ENCODE peak calls at places on chromosomes 16 and 17, in six cellular contexts. C is heart left ventricle, F is colonic mucosa, I is endothelial cell, D is D721Med, P is HL-60. Y is an unnamed sample.

GRCh38 chr17:1177099-1177996 is 2.4 kb downstream of the ABR start:
- DNase-seq in F (no peak), P (no peak), I (no peak), C (peak; percentile 46), D (no peak), Y (no peak)

GRCh38 chr16:85390511-85391174 is 222.5 kb upstream of the GSE1 start:
- DNase-seq in I (peak; percentile 3), C (peak; percentile 66), P (no peak), F (peak; percentile 89), D (no peak), Y (peak; percentile 57)

GRCh38 chr16:70749681-70750601 is 51.0 kb downstream of the VAC14 start:
- DNase-seq in D (no peak), F (no peak), I (no peak), C (no peak), P (no peak), Y (peak; percentile 66)

GRCh38 chr17:66552381-66552780 is 250.0 kb downstream of the PRKCA start:
- DNase-seq in I (no peak), F (peak; percentile 44), P (no peak), C (no peak), D (no peak), Y (no peak)

GRCh38 chr17:2175294-2175628 is 120.4 kb downstream of the HIC1 start:
- DNase-seq in P (no peak), I (no peak), D (no peak), C (no peak), F (no peak), Y (no peak)

GRCh38 chr17:559699-560378 is 154.8 kb downstream of the VPS53 start:
- DNase-seq in F (no peak), C (peak; percentile 26), I (no peak), P (no peak), D (no peak), Y (no peak)

GRCh38 chr17:79154446-79154845 is 79.8 kb downstream of the ENGASE start:
- DNase-seq in I (no peak), F (no peak), C (peak; percentile 61), D (no peak), P (no peak), Y (no peak)

GRCh38 chr16:69123894-69124293 is 8.5 kb downstream of the CHTF8 start:
- DNase-seq in D (no peak), F (peak; percentile 70), I (peak; percentile 63), C (peak; percentile 51), P (peak; percentile 36), Y (peak; percentile 65)

GRCh38 chr17:17109896-17110295 is 67.6 kb downstream of the MPRIP start:
- DNase-seq in F (peak; percentile 91), P (no peak), C (no peak), I (no peak), D (no peak), Y (no peak)

GRCh38 chr16:88701541-88702363 is 4.5 kb downstream of the RNF166 start:
- DNase-seq in D (no peak), C (peak; percentile 44), I (no peak), F (no peak), P (no peak), Y (no peak)

GRCh38 chr17:58452738-58453137 is 35.4 kb upstream of the RNF43 start:
- DNase-seq in F (no peak), C (no peak), I (no peak), D (no peak), P (no peak), Y (no peak)

GRCh38 chr17:3804503-3804931 is 3.5 kb upstream of the ITGAE start:
- DNase-seq in P (no peak), I (no peak), D (no peak), C (no peak), F (no peak), Y (no peak)

GRCh38 chr17:52995127-52995526 is 827.6 kb upstream of the KIF2B start:
- DNase-seq in C (no peak), I (no peak), P (no peak), F (no peak), D (no peak), Y (no peak)

GRCh38 chr17:79503440-79503839 is 107.4 kb downstream of the RBFOX3 start:
- DNase-seq in P (no peak), D (no peak), C (no peak), I (no peak), F (no peak), Y (no peak)

GRCh38 chr16:88310796-88311605 is 71.8 kb upstream of the ZNF469 start:
- DNase-seq in F (no peak), C (no peak), P (no peak), I (no peak), D (no peak), Y (no peak)

GRCh38 chr16:4309833-4310266 is 6.0 kb upstream of the GLIS2 start:
- DNase-seq in C (no peak), I (peak; percentile 80), D (no peak), F (peak; percentile 62), P (no peak), Y (peak; percentile 72)

GRCh38 chr17:80650339-80650672 is 105.7 kb downstream of the RPTOR start:
- DNase-seq in F (no peak), I (no peak), P (no peak), D (no peak), C (no peak), Y (no peak)
- TF ChIP-seq CTCF in F (no peak), I (no peak), P (no peak), D (no peak), C (no peak), Y (no peak)

GRCh38 chr17:30369995-30370394 is 8.7 kb upstream of the CPD start:
- DNase-seq in C (no peak), D (no peak), I (no peak), F (no peak), P (no peak), Y (no peak)

GRCh38 chr17:30376621-30377452 is 1.9 kb upstream of the CPD start:
- DNase-seq in D (no peak), P (no peak), C (peak; percentile 33), F (peak; percentile 34), I (no peak), Y (no peak)

GRCh38 chr17:30375661-30376060 is 3.1 kb upstream of the CPD start:
- DNase-seq in D (no peak), C (no peak), F (no peak), I (no peak), P (no peak), Y (no peak)

GRCh38 chr17:30368896-30369720 is 9.6 kb upstream of the CPD start:
- DNase-seq in P (no peak), F (no peak), D (no peak), I (no peak), C (no peak), Y (no peak)

GRCh38 chr17:30372755-30373154 is 6.0 kb upstream of the CPD start:
- DNase-seq in I (no peak), C (no peak), F (no peak), P (no peak), D (no peak), Y (no peak)
- TF ChIP-seq CTCF in I (no peak), C (no peak), F (no peak), P (no peak), D (peak; percentile 20), Y (no peak)

GRCh38 chr16:21101631-21102420 is 48.8 kb downstream of the DNAH3 start:
- DNase-seq in F (no peak), D (peak; percentile 44), I (peak; percentile 28), P (no peak), C (no peak), Y (peak; percentile 41)
- TF ChIP-seq CTCF in F (no peak), D (peak; percentile 34), I (no peak), P (peak; percentile 34), C (peak; percentile 59), Y (peak; percentile 34)

DNA sequence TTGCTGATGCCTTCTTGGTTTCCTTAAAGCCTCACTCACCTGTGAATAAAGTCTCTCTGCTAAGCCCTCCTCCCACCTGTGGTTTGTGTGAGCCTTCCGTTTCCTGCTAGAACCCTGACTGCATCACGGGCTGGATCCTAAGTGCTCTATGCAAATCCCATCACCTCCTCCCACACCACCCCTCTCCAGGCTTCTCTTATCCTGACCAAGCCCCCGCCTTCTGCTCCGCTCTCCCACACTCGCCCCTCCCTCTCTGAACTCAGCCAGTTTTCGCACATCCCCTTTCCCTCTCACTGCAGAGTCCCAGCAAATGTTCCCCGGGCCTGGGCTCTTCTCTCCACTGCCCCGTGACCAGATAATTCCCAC is 51.8 kb downstream of the PIMREG start:
- DNase-seq in F (no peak), C (no peak), P (no peak), I (peak; percentile 61), D (no peak), Y (peak; percentile 59)
- TF ChIP-seq CTCF in F (no peak), C (no peak), P (no peak), I (no peak), D (no peak), Y (no peak)

DNA sequence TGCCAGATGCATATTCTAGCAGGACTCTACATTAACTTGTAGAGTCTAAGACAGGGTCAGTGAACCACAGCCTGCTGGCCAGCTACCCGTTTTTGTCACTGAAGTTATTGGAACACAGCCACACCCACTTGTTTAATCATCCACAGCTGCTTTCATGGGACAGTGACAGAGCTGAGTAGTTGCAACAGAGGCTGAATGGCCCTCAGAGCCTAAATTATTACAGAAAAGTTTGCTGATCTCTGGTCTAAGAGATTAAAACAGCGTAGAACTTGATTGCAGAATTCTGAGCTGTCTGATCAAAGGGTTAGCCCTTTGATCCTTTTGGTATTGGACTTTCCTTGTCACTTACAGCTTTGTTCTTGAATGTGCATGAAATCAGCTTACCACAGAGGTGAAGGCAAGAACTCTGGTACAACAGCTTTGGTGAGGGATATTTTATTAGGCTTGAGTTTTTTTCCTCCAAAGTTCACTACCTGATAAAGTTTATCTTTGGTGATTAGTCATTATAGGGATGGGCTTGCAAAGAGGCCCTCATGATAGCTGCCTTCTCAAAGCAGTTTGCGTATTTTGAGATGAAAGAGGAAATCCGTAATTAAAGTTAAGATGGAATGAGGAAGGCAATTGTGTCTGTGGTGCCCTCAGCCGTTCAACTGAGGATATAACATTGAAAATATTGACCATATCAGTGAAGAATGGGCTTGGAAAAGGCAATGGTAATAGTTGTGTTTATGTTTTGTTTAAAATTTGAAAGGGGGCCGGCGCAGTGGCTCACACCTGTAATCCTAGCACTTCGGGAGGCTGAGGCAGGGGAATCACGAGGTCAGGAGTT is 23.7 kb downstream of the ALDH3A2 start:
- DNase-seq in D (no peak), P (no peak), F (peak; percentile 62), I (no peak), C (peak; percentile 52), Y (no peak)
- TF ChIP-seq CTCF in D (peak; percentile 16), P (no peak), F (no peak), I (no peak), C (no peak), Y (no peak)

GRCh38 chr17:38579934-38580333 is 25.8 kb downstream of the SRCIN1 start:
- DNase-seq in I (peak; percentile 46), C (no peak), D (no peak), P (no peak), F (no peak), Y (peak; percentile 49)
- TF ChIP-seq CTCF in I (no peak), C (peak; percentile 29), D (peak; percentile 26), P (peak; percentile 7), F (no peak), Y (no peak)

GRCh38 chr17:6470146-6470718 is 26.0 kb downstream of the PIMREG start:
- DNase-seq in F (no peak), I (no peak), C (no peak), D (no peak), P (no peak), Y (no peak)

GRCh38 chr17:6471531-6472465 is 27.5 kb downstream of the PIMREG start:
- DNase-seq in D (no peak), F (no peak), P (no peak), I (no peak), C (no peak), Y (no peak)

GRCh38 chr17:6472517-6472916 is 28.3 kb downstream of the PIMREG start:
- DNase-seq in D (no peak), P (no peak), I (no peak), C (no peak), F (no peak), Y (no peak)

GRCh38 chr17:6473128-6473767 is 29.0 kb downstream of the PIMREG start:
- DNase-seq in D (peak; percentile 98), C (peak; percentile 70), F (peak; percentile 82), P (peak; percentile 4), I (peak; percentile 88), Y (peak; percentile 89)

GRCh38 chr17:6470751-6471521 is 26.7 kb downstream of the PIMREG start:
- DNase-seq in D (no peak), F (no peak), C (no peak), I (no peak), P (no peak), Y (no peak)
- TF ChIP-seq CTCF in D (no peak), F (no peak), C (no peak), I (no peak), P (no peak), Y (no peak)